ENCODE peak calls at places on chromosomes 11 and 22, in four cellular contexts. Z is GM12878, S is IMR-90, I is H1. Y is an unnamed sample.

GRCh38 chr22:27996981-27997380 is 77.9 kb upstream of the PITPNB start:
- DNase-seq in S (no peak), I (no peak), Z (no peak), Y (no peak)

GRCh38 chr22:48438791-48439559 is 1388.7 kb downstream of the BRD1 start:
- DNase-seq in I (no peak), Z (no peak), S (no peak), Y (no peak)

GRCh38 chr11:84398017-84398626 is 1112.0 kb upstream of the CCDC90B start:
- DNase-seq in I (no peak), S (peak), Z (no peak), Y (no peak)

GRCh38 chr11:60924110-60924905 is at the start of gene TMEM132A:
- DNase-seq in S (peak), I (no peak), Z (no peak), Y (peak)

GRCh38 chr22:46064966-46065666 is 85.2 kb upstream of the PPARA start:
- DNase-seq in Z (no peak), S (no peak), I (no peak), Y (no peak)

GRCh38 chr22:28819253-28820096 is 19.1 kb upstream of the XBP1 start:
- DNase-seq in S (no peak), I (no peak), Z (no peak), Y (no peak)

GRCh38 chr11:75462117-75462653 is 29.2 kb upstream of the KLHL35 start:
- DNase-seq in S (no peak), I (peak), Z (no peak), Y (no peak)

GRCh38 chr22:30238661-30239420 is 7.7 kb downstream of the LIF start:
- DNase-seq in Z (no peak), S (peak), I (no peak), Y (peak)

GRCh38 chr22:46508391-46508999 is 28.9 kb downstream of the CELSR1 start:
- DNase-seq in I (no peak), S (no peak), Z (no peak), Y (no peak)

GRCh38 chr11:12889243-12889642 is 119.9 kb upstream of the RASSF10 start:
- DNase-seq in I (no peak), S (peak), Z (no peak), Y (no peak)

GRCh38 chr11:46625406-46625805 is 8.1 kb downstream of the ATG13 start:
- DNase-seq in Z (no peak), I (no peak), S (no peak), Y (no peak)

GRCh38 chr11:23540101-23540561 is 679.9 kb upstream of the CCDC179 start:
- DNase-seq in I (peak), Z (peak), S (peak), Y (peak)

GRCh38 chr22:47382164-47382890 is 619.9 kb downstream of the TBC1D22A start:
- DNase-seq in S (no peak), Z (no peak), I (no peak), Y (no peak)

GRCh38 chr11:128626913-128627665 is 39.7 kb upstream of the ETS1 start:
- DNase-seq in I (no peak), S (no peak), Z (no peak), Y (no peak)
- TF ChIP-seq CHD1 in I (no peak), S (no peak), Z (no peak), Y (no peak)

GRCh38 chr22:21941921-21942320 is 10.7 kb downstream of the PPM1F start:
- DNase-seq in S (no peak), I (no peak), Z (no peak), Y (no peak)

GRCh38 chr22:21942407-21942895 is 10.2 kb downstream of the PPM1F start:
- DNase-seq in I (no peak), Z (no peak), S (peak), Y (no peak)

GRCh38 chr22:21938906-21939305 is 13.7 kb downstream of the PPM1F start:
- DNase-seq in Z (no peak), S (no peak), I (no peak), Y (no peak)

GRCh38 chr22:21939392-21940319 is 13.0 kb downstream of the PPM1F start:
- DNase-seq in I (no peak), S (no peak), Z (no peak), Y (no peak)

DNA sequence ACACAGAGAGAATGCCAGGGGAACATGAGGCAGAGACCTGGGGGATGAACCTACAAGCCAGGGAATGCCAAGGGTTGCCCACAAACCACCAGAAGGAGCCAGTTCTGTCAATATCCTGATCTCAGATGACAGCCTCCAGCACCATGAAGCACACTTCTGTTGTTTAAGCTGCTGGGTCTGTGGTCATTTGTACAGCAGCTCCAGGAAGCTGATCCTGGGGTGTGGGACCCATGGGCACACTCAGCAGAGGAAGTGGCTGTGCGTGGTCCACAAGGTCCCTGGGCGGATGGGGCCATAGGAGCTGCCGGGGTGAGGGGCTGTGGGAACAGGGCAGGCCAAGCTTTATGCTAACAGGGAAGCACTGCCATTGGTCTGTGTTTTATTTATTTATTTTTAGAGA is 12.1 kb downstream of the PPM1F start:
- DNase-seq in S (no peak), Z (no peak), I (no peak), Y (no peak)
- TF ChIP-seq CHD1 in S (no peak), Z (no peak), I (no peak), Y (no peak)

GRCh38 chr11:61985863-61986262 is 18.4 kb upstream of the FTH1 start:
- DNase-seq in I (no peak), Z (no peak), S (no peak), Y (no peak)
- TF ChIP-seq CHD1 in I (no peak), Z (no peak), S (no peak), Y (no peak)

DNA sequence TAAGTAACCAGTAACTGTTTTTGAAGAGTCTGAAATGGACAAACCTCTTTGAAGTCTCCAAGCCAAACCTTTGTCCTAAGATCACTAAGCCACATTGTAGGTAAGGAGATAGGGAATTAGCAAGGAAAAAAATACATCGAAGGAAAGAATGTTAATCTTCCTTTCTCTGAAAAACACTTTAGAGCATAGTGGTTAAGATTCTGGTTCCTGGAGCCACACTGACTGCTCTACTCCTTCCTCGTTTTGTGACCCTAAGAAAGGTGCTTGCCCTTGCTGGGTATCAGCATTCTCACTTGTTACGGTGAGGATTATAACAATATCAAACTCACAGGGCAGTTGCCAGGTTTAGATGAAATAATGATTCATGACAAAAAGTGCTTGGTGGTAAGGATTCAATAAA is 104.0 kb downstream of the SIK3 start:
- DNase-seq in S (no peak), I (no peak), Z (no peak), Y (no peak)
- TF ChIP-seq CHD1 in S (no peak), I (no peak), Z (no peak), Y (no peak)

DNA sequence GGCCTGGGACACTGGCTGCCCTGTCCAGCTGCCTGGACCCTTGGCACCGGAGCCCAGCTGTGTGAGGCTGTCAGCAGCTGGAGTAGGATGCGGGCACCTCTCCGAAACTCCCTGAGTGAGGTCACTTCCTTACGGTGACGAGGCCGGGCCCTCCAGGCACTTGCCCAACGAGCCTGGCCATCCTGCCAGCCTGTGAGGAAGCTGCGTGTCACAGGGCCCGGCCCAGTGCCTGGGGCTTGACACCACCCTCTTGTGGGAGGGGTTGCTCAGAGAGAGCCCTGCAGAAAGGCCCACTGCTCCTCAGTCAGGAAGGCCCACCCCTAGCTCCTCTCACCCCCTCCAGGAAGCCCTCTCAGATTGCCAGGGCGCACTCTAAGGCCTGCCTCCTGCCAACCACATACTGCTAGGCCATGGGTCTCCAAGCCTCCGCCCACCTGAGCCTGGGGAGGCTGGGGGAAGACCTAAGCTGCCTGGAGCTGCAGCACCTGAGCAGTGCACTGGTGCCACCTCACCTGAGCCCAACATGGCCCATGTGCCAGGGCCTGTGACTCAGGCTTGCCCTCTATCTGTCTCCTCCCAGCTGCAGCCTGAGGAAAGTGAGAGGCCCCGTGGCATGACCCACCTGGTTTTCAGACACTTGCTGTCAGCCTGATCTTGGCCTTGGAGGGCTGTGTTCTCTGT is 4.3 kb upstream of the PHLDA2 start:
- DNase-seq in Z (peak), S (peak), I (peak), Y (no peak)
- TF ChIP-seq CHD1 in Z (no peak), S (no peak), I (no peak), Y (no peak)

DNA sequence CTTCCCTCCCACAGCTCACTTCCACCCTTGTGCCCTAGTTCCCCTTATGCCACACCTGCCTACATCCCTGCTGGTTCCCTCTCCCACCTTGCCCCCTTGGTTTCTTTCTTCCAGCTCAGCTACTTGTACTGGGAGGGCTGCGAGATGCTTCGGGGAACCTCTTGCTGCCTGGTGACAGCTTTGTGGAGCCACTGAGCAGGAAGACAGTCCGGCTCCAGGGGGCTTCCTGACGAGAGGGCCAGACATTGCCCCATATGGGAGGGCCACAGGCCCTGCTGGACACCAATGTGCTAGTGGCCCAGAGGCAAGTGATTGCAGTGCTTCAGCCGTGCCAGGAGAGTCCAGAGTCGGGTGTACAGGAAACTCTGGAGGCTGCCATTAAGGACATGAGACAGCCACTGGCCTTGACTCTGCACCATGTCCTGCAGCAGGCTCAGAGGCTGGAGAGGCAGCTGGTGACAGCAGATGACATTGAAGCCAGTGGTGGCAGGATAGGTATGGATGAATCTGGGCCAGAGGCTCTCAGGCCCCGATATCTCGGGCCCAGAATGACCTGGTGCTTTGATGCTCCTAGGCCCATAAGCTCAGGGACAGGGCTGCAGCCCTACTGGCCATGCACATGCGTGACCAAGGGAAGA is 54.3 kb downstream of the BTG4 start:
- DNase-seq in Z (no peak), I (no peak), S (no peak), Y (no peak)
- TF ChIP-seq CHD1 in Z (no peak), I (no peak), S (no peak), Y (no peak)

Y was measured in K562.